ENCODE peak calls at places on chromosomes 6 and 20, in seven cellular contexts. H, Q, C, W, M, T and U are unnamed samples.

GRCh38 chr20:35252037-35252461 is 25.6 kb downstream of the MMP24 start:
- DNase-seq in H (no peak), Q (no peak), W (no peak), T (no peak), M (no peak), C (peak), U (no peak)

GRCh38 chr6:110357298-110357695 is 852 bp downstream of the METTL24 start:
- DNase-seq in M (no peak), C (no peak), T (no peak), H (no peak), W (no peak), Q (no peak), U (no peak)

GRCh38 chr20:10984294-10984693 is 310.5 kb upstream of the JAG1 start:
- DNase-seq in C (no peak), Q (no peak), H (peak), W (no peak), M (no peak), T (no peak), U (no peak)

GRCh38 chr20:4957187-4957586 is 44.1 kb downstream of the SLC23A2 start:
- DNase-seq in H (no peak), Q (no peak), M (no peak), T (peak), W (no peak), C (no peak), U (no peak)

GRCh38 chr6:93562566-93562965 is 143.2 kb upstream of the EPHA7 start:
- DNase-seq in Q (no peak), M (no peak), H (no peak), W (no peak), T (no peak), C (no peak), U (no peak)

GRCh38 chr6:127737768-127738167 is 160.8 kb downstream of the C6orf58 start:
- DNase-seq in C (no peak), W (no peak), T (no peak), H (no peak), Q (no peak), M (peak), U (no peak)

GRCh38 chr20:10060223-10060622 is 25.4 kb downstream of the ANKEF1 start:
- DNase-seq in M (no peak), C (no peak), Q (no peak), T (no peak), H (no peak), W (no peak), U (no peak)

GRCh38 chr20:46995561-46996142 is 101.0 kb downstream of the EYA2 start:
- DNase-seq in H (no peak), M (no peak), Q (no peak), T (no peak), C (no peak), W (no peak), U (no peak)

GRCh38 chr20:34249291-34249690 is 8.1 kb downstream of the ASIP start:
- DNase-seq in C (no peak), H (no peak), T (no peak), Q (no peak), M (peak), W (no peak), U (no peak)

GRCh38 chr6:166998256-166999144 is 697 bp upstream of the CEP43 start:
- DNase-seq in Q (no peak), M (peak), W (peak), C (peak), H (no peak), T (peak), U (peak)

GRCh38 chr20:37343212-37343993 is 2.5 kb upstream of the SRC start:
- DNase-seq in C (no peak), Q (no peak), W (no peak), H (no peak), M (no peak), T (no peak), U (no peak)

GRCh38 chr6:43916091-43916923 is 146.3 kb downstream of the VEGFA start:
- DNase-seq in M (peak), H (peak), W (no peak), T (peak), Q (no peak), C (no peak), U (no peak)

GRCh38 chr20:18657575-18657974 is 69.7 kb downstream of the DTD1 start:
- DNase-seq in C (no peak), M (peak), W (no peak), T (peak), Q (no peak), H (peak), U (no peak)

GRCh38 chr6:57190140-57190539 is 18.0 kb downstream of the BAG2 start:
- DNase-seq in W (no peak), M (peak), H (peak), T (no peak), Q (no peak), C (no peak), U (no peak)

GRCh38 chr20:51456511-51457280 is 85.8 kb downstream of the NFATC2 start:
- DNase-seq in W (peak), C (no peak), T (peak), H (peak), Q (no peak), M (peak), U (peak)
- H3K4me3 ChIP-seq in W (peak), C (no peak), T (no peak), H (no peak), Q (no peak), M (peak), U (peak)

DNA sequence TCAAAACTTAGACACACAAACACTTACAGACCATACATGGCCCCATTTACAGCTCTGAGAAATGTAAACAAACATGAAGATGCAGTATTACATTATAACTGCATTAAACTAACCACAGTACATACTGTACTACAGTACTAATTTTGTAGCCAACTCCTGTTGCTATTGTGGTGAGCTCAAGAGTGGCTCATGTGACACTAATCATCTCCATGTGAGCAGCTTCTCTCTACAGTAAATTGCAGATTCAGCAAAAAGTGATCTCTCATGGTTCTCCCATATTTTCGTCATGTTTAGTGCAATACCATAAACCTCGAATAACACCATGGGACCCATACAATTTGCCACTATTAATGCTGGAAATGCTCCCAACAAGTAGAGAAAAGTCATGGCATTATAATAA is 860.4 kb downstream of the EPHA7 start:
- DNase-seq in Q (no peak), C (no peak), H (no peak), W (no peak), M (no peak), T (no peak), U (no peak)
- H3K4me3 ChIP-seq in Q (no peak), C (no peak), H (no peak), W (no peak), M (no peak), T (no peak), U (no peak)

GRCh38 chr6:106514281-106514885 is 114.9 kb downstream of the RTN4IP1 start:
- DNase-seq in C (no peak), Q (no peak), T (no peak), M (no peak), H (no peak), W (no peak), U (no peak)
- H3K4me3 ChIP-seq in C (peak), Q (no peak), T (no peak), M (peak), H (peak), W (peak), U (no peak)

DNA sequence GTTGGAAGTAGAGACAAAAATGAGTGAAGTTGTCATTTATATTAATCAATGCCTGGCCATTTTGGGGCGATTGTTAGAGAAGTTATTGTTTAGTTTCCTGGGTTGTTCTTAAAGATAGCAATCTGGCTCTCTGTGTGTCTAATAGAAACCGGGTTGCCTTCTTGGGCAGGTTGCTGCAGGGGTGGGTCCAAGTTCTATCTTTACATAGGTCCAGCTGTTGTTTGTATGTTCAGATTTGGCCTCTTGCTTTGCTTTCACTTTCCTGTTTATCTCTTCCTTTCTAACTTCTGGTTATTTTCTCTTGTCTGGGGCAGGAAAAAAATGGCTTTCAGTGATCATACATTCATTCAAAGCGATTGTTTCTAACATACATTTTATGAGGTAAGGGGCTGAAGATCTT is 128.4 kb upstream of the NOX3 start:
- DNase-seq in Q (no peak), C (no peak), W (no peak), M (no peak), T (no peak), H (no peak), U (no peak)
- H3K4me3 ChIP-seq in Q (no peak), C (no peak), W (no peak), M (no peak), T (no peak), H (no peak), U (no peak)